ENCODE peak calls at places on chromosome 2, in five cellular contexts. D, Q, V, S and L are unnamed samples.

GRCh38 chr2:65049010-65049639 is 7.1 kb upstream of the CEP68 start:
- DNase-seq in D (no peak), Q (no peak), V (no peak), S (peak), L (no peak)

GRCh38 chr2:105421053-105421452 is 22.2 kb upstream of the FHL2 start:
- DNase-seq in D (no peak), Q (no peak), V (no peak), S (no peak), L (no peak)

GRCh38 chr2:86793752-86794151 is 3.0 kb upstream of the CD8A start:
- DNase-seq in D (no peak), Q (no peak), V (no peak), S (no peak), L (no peak)

GRCh38 chr2:120398961-120399888 is 53.3 kb downstream of the INHBB start:
- DNase-seq in D (no peak), Q (no peak), V (no peak), S (peak), L (peak)

GRCh38 chr2:107062599-107063196 is 176.7 kb upstream of the ST6GAL2 start:
- DNase-seq in D (no peak), Q (no peak), V (no peak), S (no peak), L (no peak)

GRCh38 chr2:8352300-8352699 is 329.6 kb upstream of the ID2 start:
- DNase-seq in D (peak), Q (no peak), V (no peak), S (no peak), L (peak)

GRCh38 chr2:232444409-232445148 is 11.4 kb upstream of the ALPI start:
- DNase-seq in D (peak), Q (peak), V (peak), S (peak), L (no peak)

GRCh38 chr2:29295843-29296242 is 180.6 kb downstream of the CLIP4 start:
- DNase-seq in D (peak), Q (peak), V (no peak), S (peak), L (no peak)

GRCh38 chr2:43071629-43072550 is 154.5 kb downstream of the ZFP36L2 start:
- DNase-seq in D (peak), Q (no peak), V (no peak), S (no peak), L (no peak)

GRCh38 chr2:18719978-18720775 is 130.8 kb upstream of the NT5C1B start:
- DNase-seq in D (peak), Q (peak), V (no peak), S (no peak), L (no peak)

GRCh38 chr2:71690876-71691275 is 237.5 kb downstream of the DYSF start:
- DNase-seq in D (no peak), Q (no peak), V (no peak), S (no peak), L (peak)

GRCh38 chr2:3493610-3493997 is 25.7 kb downstream of the ADI1 start:
- DNase-seq in D (peak), Q (peak), V (no peak), S (peak), L (no peak)

GRCh38 chr2:25905126-25905525 is 26.8 kb upstream of the ASXL2 start:
- DNase-seq in D (peak), Q (no peak), V (no peak), S (no peak), L (no peak)

DNA sequence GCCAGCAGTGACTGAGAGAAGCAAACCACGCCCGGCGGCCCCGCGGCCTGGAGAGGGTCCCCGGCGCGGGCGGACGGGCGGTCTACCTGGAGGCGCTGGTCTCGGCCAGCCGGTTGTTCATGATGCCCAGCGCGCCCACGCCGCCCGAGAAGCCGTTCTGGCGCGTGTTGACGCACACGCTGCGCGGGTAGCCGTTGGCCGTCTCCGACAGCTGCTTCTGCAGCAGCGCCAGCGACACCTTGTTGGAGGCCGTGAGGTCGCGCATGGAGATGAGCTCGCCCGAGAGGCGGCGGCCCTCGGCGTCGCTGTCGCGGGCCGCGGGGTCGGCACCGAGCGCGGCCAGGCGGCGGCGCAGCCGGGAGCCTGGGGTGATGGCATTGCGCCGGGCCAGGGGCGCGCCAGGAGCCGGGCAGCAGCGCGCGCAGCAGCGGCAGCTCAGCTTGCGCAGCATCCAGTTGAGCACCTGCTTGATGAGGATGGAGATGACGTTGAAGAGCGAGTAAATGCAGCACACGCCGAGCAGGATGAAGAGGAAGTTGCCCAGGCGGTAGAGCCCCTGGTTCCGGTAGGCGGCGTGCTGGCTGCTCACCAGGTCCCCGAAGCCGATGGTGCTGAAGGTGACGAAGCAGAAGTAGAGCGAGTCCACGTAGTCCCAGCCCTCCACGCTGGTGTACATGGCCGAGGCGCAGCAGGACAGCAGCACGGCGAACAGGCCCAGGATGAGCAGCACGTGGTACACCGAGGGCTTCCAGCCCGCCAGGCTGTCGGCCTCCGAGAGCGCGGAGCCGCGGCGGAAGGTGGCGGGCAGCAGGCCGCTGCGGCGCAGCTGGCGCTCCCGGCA is 118.1 kb downstream of the MSH2 start:
- DNase-seq in D (peak), Q (peak), V (peak), S (peak), L (peak)
- TF ChIP-seq CTCF in D (peak), Q (peak), V (peak), S (no peak), L (no peak)

DNA sequence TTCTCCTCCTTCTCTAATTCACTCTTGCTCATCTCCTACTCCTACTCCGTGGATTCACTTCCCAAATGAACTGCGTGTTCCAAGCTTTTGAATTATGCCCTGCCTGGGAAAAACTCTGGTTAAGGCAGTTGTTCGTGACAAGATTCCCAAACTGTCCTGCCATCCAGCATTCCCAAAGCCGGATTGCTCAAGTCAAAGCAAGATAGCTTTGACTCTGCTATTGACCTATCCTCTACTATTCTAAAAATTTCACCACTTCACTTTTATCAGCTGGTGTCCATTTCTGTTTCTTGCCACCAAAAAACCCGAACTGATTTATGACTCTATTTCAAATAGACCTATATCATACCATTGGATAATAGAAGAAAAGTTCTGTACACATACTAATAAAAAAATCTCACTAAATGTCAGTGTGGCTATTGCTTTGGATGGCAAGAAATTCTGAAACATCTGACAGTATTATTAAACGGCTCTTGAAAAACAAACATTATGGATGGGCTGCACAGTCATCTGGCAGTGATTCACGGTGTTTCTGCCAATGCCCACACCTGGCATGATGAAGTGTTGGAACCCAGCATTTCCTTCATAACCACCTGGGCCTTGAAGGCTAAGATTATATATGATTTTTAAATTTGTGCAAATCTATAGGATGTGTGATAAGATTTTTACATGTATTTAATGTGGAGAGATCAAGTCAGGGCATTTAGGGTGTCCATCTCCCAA is 87.4 kb downstream of the NCKAP5 start:
- DNase-seq in D (no peak), Q (no peak), V (no peak), S (no peak), L (no peak)
- TF ChIP-seq CTCF in D (no peak), Q (no peak), V (no peak), S (no peak), L (no peak)

GRCh38 chr2:222903234-222904220 is 42.7 kb downstream of the ACSL3 start:
- DNase-seq in D (peak), Q (peak), V (no peak), S (no peak), L (no peak)
- TF ChIP-seq CTCF in D (peak), Q (peak), V (peak), S (peak), L (peak)

DNA sequence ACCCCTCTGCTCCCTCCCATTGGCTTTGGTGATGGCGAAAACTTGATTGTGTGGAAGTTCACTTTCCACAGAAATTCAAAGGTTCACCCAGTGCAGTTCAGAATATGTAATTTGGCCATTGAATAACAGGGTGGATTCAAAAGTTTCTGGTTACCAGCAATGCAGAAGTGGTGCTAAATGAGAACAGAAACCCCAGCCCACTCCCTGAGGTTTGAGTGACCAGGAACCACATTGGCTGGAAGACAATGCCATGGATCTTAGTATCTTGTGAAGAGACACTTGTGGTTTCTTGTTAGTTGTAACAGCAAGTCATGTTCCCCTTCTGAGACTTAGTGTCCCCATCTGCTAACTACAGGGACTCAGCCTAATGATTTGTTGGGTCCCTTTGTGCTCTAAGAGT is 49.8 kb downstream of the QPCT start:
- DNase-seq in D (no peak), Q (no peak), V (no peak), S (no peak), L (peak)
- TF ChIP-seq CTCF in D (no peak), Q (no peak), V (no peak), S (no peak), L (no peak)

GRCh38 chr2:191713837-191714236 is 35.9 kb downstream of the NABP1 start:
- DNase-seq in D (no peak), Q (no peak), V (no peak), S (peak), L (no peak)
- TF ChIP-seq CTCF in D (no peak), Q (no peak), V (no peak), S (peak), L (no peak)

DNA sequence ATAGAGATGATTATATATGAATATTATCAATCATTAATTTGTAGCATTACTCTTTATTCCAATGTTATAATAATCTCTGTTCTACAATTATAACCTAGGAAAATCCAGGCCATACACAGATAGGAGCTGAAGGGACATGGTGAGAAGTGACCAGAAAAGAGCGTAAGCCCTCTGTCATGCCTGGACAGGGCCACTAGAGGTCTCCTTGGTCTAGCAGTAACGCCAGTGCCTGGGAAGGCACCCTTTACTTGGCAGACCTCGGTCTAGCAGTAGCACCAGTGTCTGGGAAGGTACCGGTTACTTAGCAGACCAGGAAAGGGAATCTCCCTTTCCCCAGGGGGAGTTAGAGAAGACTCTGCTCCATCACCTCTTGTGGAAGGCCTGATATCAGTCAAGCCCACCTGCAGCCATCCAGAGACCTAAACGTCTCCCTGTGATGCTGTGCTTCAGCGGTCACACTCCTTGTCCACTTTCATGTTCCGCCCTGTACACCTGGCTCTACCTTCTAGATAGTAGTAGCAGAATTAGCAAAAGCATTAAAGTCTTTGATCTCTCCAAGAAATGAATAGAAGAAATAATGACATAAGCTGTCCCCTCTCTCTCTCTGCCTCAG is 447.5 kb upstream of the FSIP2 start:
- DNase-seq in D (peak), Q (peak), V (no peak), S (peak), L (no peak)
- TF ChIP-seq CTCF in D (peak), Q (peak), V (peak), S (peak), L (peak)

GRCh38 chr2:121735520-121736074 is 1.1 kb downstream of the NIFK start:
- DNase-seq in D (no peak), Q (peak), V (no peak), S (no peak), L (no peak)
- TF ChIP-seq CTCF in D (peak), Q (no peak), V (peak), S (no peak), L (no peak)

GRCh38 chr2:121748202-121748601 is 7.2 kb upstream of the TSN start:
- DNase-seq in D (peak), Q (peak), V (no peak), S (peak), L (no peak)
- TF ChIP-seq CTCF in D (peak), Q (peak), V (no peak), S (peak), L (no peak)

DNA sequence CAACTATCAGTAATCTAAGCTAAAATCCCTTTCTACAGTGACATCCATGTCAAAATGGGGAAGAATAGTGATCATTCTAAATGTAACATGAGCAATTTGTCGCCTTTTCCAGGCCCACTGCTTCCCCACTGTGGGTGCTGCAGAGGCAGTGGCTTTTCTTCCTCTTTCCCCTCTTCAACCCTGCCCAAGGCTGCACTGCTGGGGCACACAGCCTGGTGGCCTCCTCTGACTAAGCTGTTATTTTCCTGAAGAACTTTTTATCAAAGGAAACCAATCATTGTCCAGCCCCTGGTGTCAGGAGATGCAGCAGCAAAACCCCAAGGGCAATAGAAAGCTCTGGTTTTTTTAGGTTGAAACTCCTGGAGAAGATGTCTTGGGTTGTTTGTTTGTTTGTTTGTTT is 117.6 kb upstream of the KLF7 start:
- DNase-seq in D (no peak), Q (no peak), V (no peak), S (no peak), L (peak)
- TF ChIP-seq CTCF in D (no peak), Q (peak), V (no peak), S (no peak), L (peak)

GRCh38 chr2:66275984-66276383 is 158.9 kb upstream of the MEIS1 start:
- DNase-seq in D (no peak), Q (no peak), V (no peak), S (no peak), L (no peak)

GRCh38 chr2:66270247-66270646 is 164.7 kb upstream of the MEIS1 start:
- DNase-seq in D (no peak), Q (no peak), V (no peak), S (peak), L (no peak)

GRCh38 chr2:66269166-66269565 is 165.8 kb upstream of the MEIS1 start:
- DNase-seq in D (no peak), Q (no peak), V (no peak), S (no peak), L (no peak)

GRCh38 chr2:66268756-66269155 is 166.2 kb upstream of the MEIS1 start:
- DNase-seq in D (no peak), Q (no peak), V (no peak), S (no peak), L (no peak)

DNA sequence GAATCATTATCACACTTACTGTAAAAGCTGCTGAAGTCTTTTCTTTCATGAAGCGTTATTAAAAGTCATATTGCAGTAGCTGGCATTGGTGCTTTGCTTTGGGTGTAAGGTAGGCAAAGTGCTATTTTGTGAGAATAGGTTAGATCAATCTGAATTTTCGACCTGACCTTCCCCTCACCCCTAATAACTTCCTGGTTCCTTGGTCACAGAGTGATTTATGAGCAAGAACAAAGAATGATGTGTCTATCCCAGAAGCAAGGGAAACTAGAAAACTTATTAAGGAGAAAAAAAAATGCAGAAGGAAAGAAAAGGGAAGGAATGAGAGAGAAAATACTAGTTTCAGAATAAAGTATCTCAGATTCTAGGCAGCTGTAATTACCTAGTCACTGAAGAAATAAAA is 163.1 kb upstream of the MEIS1 start:
- DNase-seq in D (no peak), Q (no peak), V (no peak), S (no peak), L (no peak)
- TF ChIP-seq CTCF in D (no peak), Q (no peak), V (no peak), S (no peak), L (no peak)